ENCODE peak calls at places on chromosome 13, in ten cellular contexts. One of them, this sample, is unnamed.

GRCh38 chr13:41588899-41589298 is 131.5 kb downstream of the RGCC start:
- DNase-seq in tibial nerve: no peak
- DNase-seq in lung: no peak
- DNase-seq in IMR-90: peak
- DNase-seq in fibroblast of pulmonary artery: peak
- DNase-seq in hepatocyte: no peak
- DNase-seq in AG10803: peak
- DNase-seq in psoas muscle: no peak
- DNase-seq in neural progenitor cell: no peak
- DNase-seq in A549: peak
- DNase-seq in this sample: peak

GRCh38 chr13:41533676-41534075 is 76.3 kb downstream of the RGCC start:
- DNase-seq in IMR-90: no peak
- DNase-seq in fibroblast of pulmonary artery: peak
- DNase-seq in neural progenitor cell: no peak
- DNase-seq in tibial nerve: peak
- DNase-seq in psoas muscle: no peak
- DNase-seq in A549: no peak
- DNase-seq in AG10803: peak
- DNase-seq in lung: no peak
- DNase-seq in hepatocyte: no peak
- DNase-seq in this sample: no peak

GRCh38 chr13:82833928-82834327 is 1048.3 kb downstream of the SLITRK1 start:
- DNase-seq in tibial nerve: no peak
- DNase-seq in AG10803: peak
- DNase-seq in hepatocyte: no peak
- DNase-seq in fibroblast of pulmonary artery: peak
- DNase-seq in psoas muscle: no peak
- DNase-seq in IMR-90: peak
- DNase-seq in lung: no peak
- DNase-seq in neural progenitor cell: no peak
- DNase-seq in A549: no peak
- DNase-seq in this sample: peak

GRCh38 chr13:33763021-33763420 is 54.9 kb upstream of the RFC3 start:
- DNase-seq in neural progenitor cell: no peak
- DNase-seq in AG10803: no peak
- DNase-seq in hepatocyte: no peak
- DNase-seq in lung: no peak
- DNase-seq in tibial nerve: no peak
- DNase-seq in A549: no peak
- DNase-seq in IMR-90: no peak
- DNase-seq in psoas muscle: no peak
- DNase-seq in fibroblast of pulmonary artery: peak
- DNase-seq in this sample: peak

GRCh38 chr13:94674609-94675348 is 37.6 kb downstream of the SOX21 start:
- DNase-seq in hepatocyte: peak
- DNase-seq in tibial nerve: peak
- DNase-seq in psoas muscle: no peak
- DNase-seq in neural progenitor cell: peak
- DNase-seq in AG10803: peak
- DNase-seq in A549: peak
- DNase-seq in IMR-90: peak
- DNase-seq in fibroblast of pulmonary artery: peak
- DNase-seq in lung: peak
- DNase-seq in this sample: peak

GRCh38 chr13:87123987-87124784 is 547.0 kb upstream of the SLITRK5 start:
- DNase-seq in IMR-90: peak
- DNase-seq in hepatocyte: peak
- DNase-seq in fibroblast of pulmonary artery: peak
- DNase-seq in AG10803: peak
- DNase-seq in lung: no peak
- DNase-seq in psoas muscle: no peak
- DNase-seq in tibial nerve: no peak
- DNase-seq in neural progenitor cell: peak
- DNase-seq in A549: peak
- DNase-seq in this sample: peak

GRCh38 chr13:47413112-47413511 is 516.3 kb upstream of the HTR2A start:
- DNase-seq in hepatocyte: no peak
- DNase-seq in AG10803: peak
- DNase-seq in lung: no peak
- DNase-seq in IMR-90: peak
- DNase-seq in psoas muscle: no peak
- DNase-seq in fibroblast of pulmonary artery: no peak
- DNase-seq in A549: no peak
- DNase-seq in tibial nerve: no peak
- DNase-seq in neural progenitor cell: no peak
- DNase-seq in this sample: peak

GRCh38 chr13:102310691-102311432 is 91.0 kb downstream of the FGF14 start:
- DNase-seq in AG10803: no peak
- DNase-seq in IMR-90: no peak
- DNase-seq in lung: no peak
- DNase-seq in A549: no peak
- DNase-seq in fibroblast of pulmonary artery: no peak
- DNase-seq in hepatocyte: no peak
- DNase-seq in tibial nerve: peak
- DNase-seq in psoas muscle: peak
- DNase-seq in neural progenitor cell: no peak
- DNase-seq in this sample: peak

GRCh38 chr13:90416938-90417337 is 930.5 kb upstream of the MIR17HG start:
- DNase-seq in AG10803: no peak
- DNase-seq in tibial nerve: no peak
- DNase-seq in hepatocyte: no peak
- DNase-seq in fibroblast of pulmonary artery: no peak
- DNase-seq in neural progenitor cell: peak
- DNase-seq in psoas muscle: no peak
- DNase-seq in IMR-90: no peak
- DNase-seq in A549: no peak
- DNase-seq in lung: no peak
- DNase-seq in this sample: no peak

GRCh38 chr13:106981050-106981449 is 413.1 kb upstream of the ARGLU1 start:
- DNase-seq in IMR-90: no peak
- DNase-seq in fibroblast of pulmonary artery: no peak
- DNase-seq in neural progenitor cell: no peak
- DNase-seq in lung: no peak
- DNase-seq in A549: no peak
- DNase-seq in AG10803: no peak
- DNase-seq in hepatocyte: peak
- DNase-seq in psoas muscle: no peak
- DNase-seq in tibial nerve: no peak
- DNase-seq in this sample: no peak

GRCh38 chr13:105847532-105848295 is 687.7 kb downstream of the EFNB2 start:
- DNase-seq in hepatocyte: peak
- DNase-seq in fibroblast of pulmonary artery: peak
- DNase-seq in neural progenitor cell: no peak
- DNase-seq in IMR-90: peak
- DNase-seq in A549: no peak
- DNase-seq in tibial nerve: no peak
- DNase-seq in lung: no peak
- DNase-seq in AG10803: no peak
- DNase-seq in psoas muscle: no peak
- DNase-seq in this sample: peak

GRCh38 chr13:30165071-30165470 is 142.3 kb downstream of the KATNAL1 start:
- DNase-seq in fibroblast of pulmonary artery: no peak
- DNase-seq in psoas muscle: no peak
- DNase-seq in IMR-90: no peak
- DNase-seq in tibial nerve: no peak
- DNase-seq in hepatocyte: no peak
- DNase-seq in A549: no peak
- DNase-seq in lung: no peak
- DNase-seq in neural progenitor cell: no peak
- DNase-seq in AG10803: no peak
- DNase-seq in this sample: no peak

GRCh38 chr13:96898855-96899254 is 95.4 kb downstream of the OXGR1 start:
- DNase-seq in lung: no peak
- DNase-seq in neural progenitor cell: peak
- DNase-seq in A549: no peak
- DNase-seq in IMR-90: no peak
- DNase-seq in tibial nerve: no peak
- DNase-seq in psoas muscle: no peak
- DNase-seq in AG10803: peak
- DNase-seq in fibroblast of pulmonary artery: no peak
- DNase-seq in hepatocyte: no peak
- DNase-seq in this sample: no peak

GRCh38 chr13:50126378-50127016 is 111.3 kb downstream of the KCNRG start:
- DNase-seq in hepatocyte: peak
- DNase-seq in AG10803: peak
- DNase-seq in tibial nerve: no peak
- DNase-seq in lung: no peak
- DNase-seq in fibroblast of pulmonary artery: peak
- DNase-seq in psoas muscle: peak
- DNase-seq in IMR-90: peak
- DNase-seq in neural progenitor cell: peak
- DNase-seq in A549: peak
- DNase-seq in this sample: peak

GRCh38 chr13:80084086-80084676 is 256.7 kb downstream of the SPRY2 start:
- DNase-seq in neural progenitor cell: no peak
- DNase-seq in fibroblast of pulmonary artery: peak
- DNase-seq in lung: no peak
- DNase-seq in AG10803: peak
- DNase-seq in psoas muscle: no peak
- DNase-seq in hepatocyte: peak
- DNase-seq in IMR-90: peak
- DNase-seq in A549: no peak
- DNase-seq in tibial nerve: no peak
- DNase-seq in this sample: peak

GRCh38 chr13:40484101-40484800 is 182.2 kb downstream of the FOXO1 start:
- DNase-seq in fibroblast of pulmonary artery: no peak
- DNase-seq in neural progenitor cell: no peak
- DNase-seq in lung: no peak
- DNase-seq in psoas muscle: no peak
- DNase-seq in hepatocyte: no peak
- DNase-seq in AG10803: no peak
- DNase-seq in A549: no peak
- DNase-seq in tibial nerve: no peak
- DNase-seq in IMR-90: no peak
- DNase-seq in this sample: no peak

GRCh38 chr13:59111711-59112110 is 1052.0 kb downstream of the DIAPH3 start:
- DNase-seq in hepatocyte: no peak
- DNase-seq in psoas muscle: no peak
- DNase-seq in lung: no peak
- DNase-seq in A549: no peak
- DNase-seq in fibroblast of pulmonary artery: peak
- DNase-seq in tibial nerve: no peak
- DNase-seq in AG10803: peak
- DNase-seq in IMR-90: peak
- DNase-seq in neural progenitor cell: no peak
- DNase-seq in this sample: peak
- H3K4me3 ChIP-seq in hepatocyte: no peak
- H3K4me3 ChIP-seq in psoas muscle: no peak
- H3K4me3 ChIP-seq in lung: no peak
- H3K4me3 ChIP-seq in A549: no peak
- H3K4me3 ChIP-seq in fibroblast of pulmonary artery: no peak
- H3K4me3 ChIP-seq in tibial nerve: no peak
- H3K4me3 ChIP-seq in AG10803: no peak
- H3K4me3 ChIP-seq in IMR-90: no peak
- H3K4me3 ChIP-seq in neural progenitor cell: no peak
- H3K4me3 ChIP-seq in this sample: no peak

GRCh38 chr13:112835796-112836195 is 133.2 kb upstream of the MCF2L start:
- DNase-seq in psoas muscle: no peak
- DNase-seq in AG10803: no peak
- DNase-seq in neural progenitor cell: no peak
- DNase-seq in tibial nerve: no peak
- DNase-seq in IMR-90: no peak
- DNase-seq in lung: no peak
- DNase-seq in hepatocyte: no peak
- DNase-seq in A549: no peak
- DNase-seq in fibroblast of pulmonary artery: no peak
- DNase-seq in this sample: no peak
- TF ChIP-seq CTCF in psoas muscle: no peak
- TF ChIP-seq CTCF in AG10803: no peak
- TF ChIP-seq CTCF in neural progenitor cell: no peak
- TF ChIP-seq CTCF in tibial nerve: no peak
- TF ChIP-seq CTCF in IMR-90: no peak
- TF ChIP-seq CTCF in lung: no peak
- TF ChIP-seq CTCF in hepatocyte: no peak
- TF ChIP-seq CTCF in A549: no peak
- TF ChIP-seq CTCF in fibroblast of pulmonary artery: no peak
- TF ChIP-seq CTCF in this sample: no peak

DNA sequence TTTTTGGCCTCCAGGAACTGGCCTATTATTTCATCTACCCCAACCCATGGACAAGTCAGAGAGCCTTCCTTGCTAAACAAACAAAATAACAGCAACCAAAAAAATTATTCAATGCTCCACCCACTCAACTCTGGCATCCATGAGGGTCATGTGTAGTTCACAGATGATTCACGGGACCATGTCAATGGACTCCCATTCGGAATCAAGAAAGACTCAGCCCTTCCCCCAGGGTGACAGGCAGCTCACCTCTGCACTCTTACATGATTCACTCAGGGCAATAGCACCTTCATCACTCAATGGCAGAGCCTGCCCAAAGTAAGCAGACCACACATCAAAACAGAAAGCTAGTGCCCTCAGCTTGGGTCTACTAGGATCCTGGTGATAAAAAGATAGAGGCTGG is 14.3 kb upstream of the SCEL start:
- DNase-seq in hepatocyte: no peak
- DNase-seq in neural progenitor cell: no peak
- DNase-seq in AG10803: no peak
- DNase-seq in A549: peak
- DNase-seq in psoas muscle: no peak
- DNase-seq in lung: no peak
- DNase-seq in IMR-90: no peak
- DNase-seq in fibroblast of pulmonary artery: no peak
- DNase-seq in tibial nerve: no peak
- DNase-seq in this sample: peak
- H3K4me3 ChIP-seq in hepatocyte: no peak
- H3K4me3 ChIP-seq in neural progenitor cell: no peak
- H3K4me3 ChIP-seq in AG10803: no peak
- H3K4me3 ChIP-seq in A549: no peak
- H3K4me3 ChIP-seq in psoas muscle: no peak
- H3K4me3 ChIP-seq in lung: no peak
- H3K4me3 ChIP-seq in IMR-90: no peak
- H3K4me3 ChIP-seq in fibroblast of pulmonary artery: no peak
- H3K4me3 ChIP-seq in tibial nerve: no peak
- H3K4me3 ChIP-seq in this sample: no peak

DNA sequence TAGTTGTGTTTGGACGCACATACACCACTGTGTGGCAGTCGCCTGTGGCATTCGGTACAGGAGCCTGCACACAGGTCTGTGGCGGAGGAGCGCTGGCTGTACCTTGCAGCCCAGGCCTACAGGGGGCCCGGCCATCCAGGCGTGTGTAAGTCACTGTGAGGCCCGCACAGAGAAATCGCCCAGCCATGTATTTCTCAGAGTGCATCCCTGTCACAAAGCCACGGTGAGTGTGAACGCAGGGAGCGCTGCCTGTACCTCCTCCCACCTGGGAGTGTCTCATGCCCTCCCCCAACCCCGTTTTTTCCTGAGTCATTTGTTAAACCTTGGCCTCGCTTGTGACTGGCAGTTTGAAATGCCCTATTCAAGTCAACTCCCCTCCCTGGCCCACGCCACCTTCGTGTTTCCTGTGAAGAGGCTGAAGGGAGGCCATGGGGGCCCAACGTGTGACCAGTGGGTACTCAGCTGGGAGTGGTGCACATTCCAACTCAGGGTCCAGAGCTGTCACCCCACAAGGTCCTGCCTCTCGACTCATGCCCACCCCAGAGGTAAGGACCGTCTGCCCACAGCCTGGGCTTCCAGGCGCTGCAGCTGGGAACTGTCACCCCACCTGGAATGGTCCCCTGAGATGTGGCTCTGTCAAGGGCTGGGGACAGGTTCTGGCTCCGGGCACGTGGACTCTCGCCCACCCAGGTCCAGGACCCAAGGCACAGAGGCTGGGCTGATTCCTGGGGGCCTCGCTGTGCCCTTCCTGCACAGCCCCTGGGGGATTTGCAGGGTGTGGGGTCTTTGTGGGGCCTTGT is 11.6 kb upstream of the RASA3 start:
- DNase-seq in fibroblast of pulmonary artery: no peak
- DNase-seq in hepatocyte: peak
- DNase-seq in IMR-90: no peak
- DNase-seq in tibial nerve: no peak
- DNase-seq in psoas muscle: peak
- DNase-seq in lung: no peak
- DNase-seq in neural progenitor cell: peak
- DNase-seq in A549: peak
- DNase-seq in AG10803: no peak
- DNase-seq in this sample: no peak
- TF ChIP-seq CTCF in fibroblast of pulmonary artery: no peak
- TF ChIP-seq CTCF in hepatocyte: peak
- TF ChIP-seq CTCF in IMR-90: no peak
- TF ChIP-seq CTCF in tibial nerve: no peak
- TF ChIP-seq CTCF in psoas muscle: no peak
- TF ChIP-seq CTCF in lung: no peak
- TF ChIP-seq CTCF in neural progenitor cell: peak
- TF ChIP-seq CTCF in A549: peak
- TF ChIP-seq CTCF in AG10803: no peak
- TF ChIP-seq CTCF in this sample: no peak

This sample was measured in foreskin fibroblast.